ENCODE peak calls at places on chromosomes 7 and 10, in ten cellular contexts. L is A549, U is progenitor cell of endocrine pancreas, R is right lobe of liver, E is ovary, W is GM12865, K is Caco-2, D is SK-N-SH, P is OCI-LY7, H is spleen. V is an unnamed sample.

GRCh38 chr10:25405871-25406270 is 231.1 kb downstream of the GPR158 start:
- DNase-seq in P (no peak), K (no peak), L (no peak), W (no peak), D (no peak), U (no peak), R (no peak), H (no peak), E (no peak), V (no peak)

GRCh38 chr10:71868192-71868697 is 17.2 kb upstream of the PSAP start:
- DNase-seq in U (no peak), H (peak; percentile 77), D (peak; percentile 44), R (peak; percentile 44), W (peak; percentile 48), K (peak; percentile 38), L (peak; percentile 57), E (peak; percentile 21), P (peak; percentile 39), V (peak; percentile 52)

GRCh38 chr7:155984609-155985405 is 172.5 kb upstream of the SHH start:
- DNase-seq in L (no peak), P (no peak), R (no peak), W (no peak), D (no peak), E (no peak), H (no peak), K (no peak), U (no peak), V (peak; percentile 58)

GRCh38 chr7:105000190-105000589 is 13.8 kb upstream of the KMT2E start:
- DNase-seq in W (no peak), K (no peak), U (no peak), R (no peak), D (no peak), H (no peak), L (no peak), P (no peak), E (no peak), V (no peak)

GRCh38 chr7:132739271-132739955 is 163.1 kb upstream of the PLXNA4 start:
- DNase-seq in D (no peak), H (no peak), K (no peak), W (no peak), R (no peak), L (peak; percentile 38), E (no peak), U (no peak), P (no peak), V (no peak)

GRCh38 chr7:107372298-107372697 is 97.6 kb upstream of the GPR22 start:
- DNase-seq in H (no peak), R (no peak), P (no peak), D (no peak), L (no peak), E (no peak), K (no peak), U (no peak), W (no peak), V (no peak)

GRCh38 chr10:129467346-129468119 is 492 bp downstream of the MGMT start:
- DNase-seq in D (no peak), R (no peak), U (no peak), L (no peak), W (peak; percentile 28), E (no peak), H (no peak), K (peak; percentile 30), P (peak; percentile 7), V (no peak)

GRCh38 chr10:50324680-50325393 is 73.5 kb upstream of the ASAH2 start:
- DNase-seq in U (no peak), E (no peak), K (no peak), L (no peak), D (no peak), R (no peak), H (no peak), W (no peak), P (no peak), V (no peak)

GRCh38 chr7:129066290-129067131 is 11.6 kb upstream of the TNPO3 start:
- DNase-seq in P (no peak), H (no peak), K (no peak), U (no peak), W (no peak), D (no peak), L (peak; percentile 26), E (no peak), R (no peak), V (no peak)

GRCh38 chr10:125043824-125044658 is 102.1 kb downstream of the ZRANB1 start:
- DNase-seq in P (no peak), D (no peak), R (no peak), W (no peak), H (no peak), L (no peak), E (no peak), U (no peak), K (no peak), V (no peak)

GRCh38 chr7:109282726-109283125 is 713.1 kb downstream of the DNAJB9 start:
- DNase-seq in L (no peak), R (no peak), E (no peak), H (no peak), K (peak; percentile 4), W (no peak), D (no peak), U (no peak), P (no peak), V (no peak)

GRCh38 chr7:156949541-156950380 is at the start of gene NOM1:
- DNase-seq in D (peak; percentile 99), E (peak; percentile 93), H (peak; percentile 98), U (peak; percentile 85), K (peak; percentile 93), W (peak; percentile 93), L (peak; percentile 80), P (peak; percentile 93), R (peak; percentile 91), V (no peak)

GRCh38 chr10:48651293-48651692 is 33.4 kb upstream of the WDFY4 start:
- DNase-seq in W (no peak), L (no peak), R (no peak), U (no peak), K (no peak), D (no peak), H (no peak), P (no peak), E (no peak), V (no peak)

GRCh38 chr10:48651839-48652238 is 32.8 kb upstream of the WDFY4 start:
- DNase-seq in E (no peak), U (no peak), K (no peak), P (no peak), H (no peak), R (no peak), W (no peak), D (no peak), L (no peak), V (no peak)

GRCh38 chr10:48648172-48648942 is 36.3 kb upstream of the WDFY4 start:
- DNase-seq in D (no peak), K (no peak), W (no peak), U (no peak), E (no peak), H (no peak), P (no peak), R (no peak), L (no peak), V (no peak)

GRCh38 chr10:48652344-48652743 is 32.3 kb upstream of the WDFY4 start:
- DNase-seq in H (no peak), D (no peak), L (no peak), P (no peak), E (no peak), R (no peak), K (no peak), W (no peak), U (no peak), V (no peak)

DNA sequence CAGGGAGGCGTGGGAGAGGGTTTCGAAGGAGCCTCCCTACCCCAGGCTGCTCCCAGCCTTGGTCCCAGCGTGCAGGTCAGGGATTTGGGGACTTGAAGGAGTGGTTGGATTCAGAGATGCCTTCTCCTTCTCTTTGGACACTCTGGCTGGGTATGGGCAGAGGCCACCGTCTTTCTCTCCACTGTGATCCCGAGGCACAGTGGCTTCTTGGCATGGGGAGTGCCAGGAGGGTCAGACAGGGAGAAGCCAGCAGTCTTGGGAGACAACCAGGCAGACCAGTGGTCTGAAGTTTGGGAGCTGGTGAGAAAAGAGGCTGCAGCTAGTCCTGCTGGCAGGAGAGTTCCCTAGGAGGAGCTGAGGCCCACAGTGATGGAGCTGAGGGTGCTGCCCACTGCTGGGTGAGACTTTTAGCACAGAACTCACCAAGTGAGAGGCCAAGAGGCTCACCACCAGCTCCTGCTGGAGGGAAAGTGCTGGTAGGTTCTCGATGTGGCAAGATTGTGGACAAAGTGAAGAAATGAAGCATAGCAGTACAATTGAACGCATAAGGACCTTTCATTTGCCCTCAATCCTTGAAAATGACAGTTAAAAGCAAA is 35.2 kb upstream of the WDFY4 start:
- DNase-seq in H (no peak), P (no peak), K (no peak), D (no peak), E (no peak), R (no peak), U (no peak), W (no peak), L (no peak), V (no peak)
- TF ChIP-seq CTCF in H (no peak), P (no peak), K (no peak), D (no peak), E (no peak), R (no peak), U (no peak), W (no peak), L (no peak), V (peak; percentile 41)

GRCh38 chr7:50151661-50152060 is 58.6 kb upstream of the ZPBP start:
- DNase-seq in W (no peak), E (no peak), K (no peak), L (no peak), D (no peak), R (no peak), H (no peak), U (no peak), P (peak; percentile 58), V (no peak)
- TF ChIP-seq CTCF in W (no peak), E (no peak), K (no peak), L (no peak), D (no peak), R (no peak), H (no peak), U (no peak), P (peak; percentile 29), V (no peak)

GRCh38 chr10:3081383-3081981 is 14.1 kb downstream of the PFKP start:
- DNase-seq in E (no peak), K (no peak), L (no peak), D (no peak), W (no peak), U (no peak), P (no peak), H (no peak), R (no peak), V (no peak)
- TF ChIP-seq CTCF in E (no peak), K (no peak), L (no peak), D (no peak), W (no peak), U (no peak), P (no peak), H (no peak), R (no peak), V (no peak)

GRCh38 chr10:31171402-31172120 is 139.9 kb upstream of the ZNF438 start:
- DNase-seq in P (no peak), E (no peak), L (no peak), D (no peak), R (no peak), H (no peak), K (no peak), U (no peak), W (no peak), V (no peak)

DNA sequence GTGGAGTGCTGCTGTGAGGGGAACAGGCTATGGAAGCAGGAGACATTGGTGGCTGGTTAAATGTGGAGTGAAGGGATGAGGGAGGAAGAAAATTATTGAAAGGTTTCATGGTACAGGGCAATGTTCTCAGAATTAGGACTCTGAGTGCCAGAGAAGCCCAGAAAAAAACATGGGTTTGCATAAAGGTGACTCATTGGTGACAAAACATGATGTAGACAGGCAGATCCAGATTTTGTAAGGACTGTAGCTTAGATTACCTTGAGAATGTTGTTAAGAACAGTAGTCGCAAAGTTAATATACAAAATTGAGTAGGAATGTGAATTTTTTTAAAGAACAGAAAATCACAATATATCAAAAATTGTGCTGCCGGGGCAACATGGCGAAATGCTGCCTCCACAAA is 134.9 kb upstream of the ZNF438 start:
- DNase-seq in D (no peak), P (no peak), R (no peak), K (no peak), E (no peak), H (no peak), L (no peak), W (no peak), U (no peak), V (no peak)
- TF ChIP-seq CTCF in D (no peak), P (no peak), R (no peak), K (no peak), E (no peak), H (no peak), L (no peak), W (no peak), U (no peak), V (no peak)